ENCODE peak calls at places on chromosomes 16 and 17, in four cellular contexts. One of them, this sample, is unnamed.

GRCh38 chr17:36722121-36722902 is 120.9 kb downstream of the MRM1 start:
- DNase-seq in epithelial cell of esophagus: no peak
- DNase-seq in lung microvascular endothelial cell: peak
- DNase-seq in HFF-Myc: no peak
- DNase-seq in this sample: peak

GRCh38 chr17:7842380-7842949 is 8.4 kb downstream of the KDM6B start:
- DNase-seq in lung microvascular endothelial cell: peak
- DNase-seq in epithelial cell of esophagus: peak
- DNase-seq in HFF-Myc: no peak
- DNase-seq in this sample: peak

GRCh38 chr16:21950782-21951521 is 2.2 kb upstream of the UQCRC2 start:
- DNase-seq in lung microvascular endothelial cell: peak
- DNase-seq in HFF-Myc: no peak
- DNase-seq in epithelial cell of esophagus: peak
- DNase-seq in this sample: peak

GRCh38 chr16:68064791-68065365 is 20.3 kb upstream of the NFATC3 start:
- DNase-seq in HFF-Myc: no peak
- DNase-seq in epithelial cell of esophagus: peak
- DNase-seq in lung microvascular endothelial cell: peak
- DNase-seq in this sample: peak

GRCh38 chr17:46771601-46772012 is 46.9 kb downstream of the WNT3 start:
- DNase-seq in epithelial cell of esophagus: no peak
- DNase-seq in HFF-Myc: no peak
- DNase-seq in lung microvascular endothelial cell: peak
- DNase-seq in this sample: peak

GRCh38 chr16:16048904-16049582 is 99.6 kb downstream of the ABCC1 start:
- DNase-seq in epithelial cell of esophagus: no peak
- DNase-seq in HFF-Myc: no peak
- DNase-seq in lung microvascular endothelial cell: no peak
- DNase-seq in this sample: no peak

GRCh38 chr16:56357765-56358322 is 67.5 kb downstream of the AMFR start:
- DNase-seq in epithelial cell of esophagus: no peak
- DNase-seq in lung microvascular endothelial cell: no peak
- DNase-seq in HFF-Myc: no peak
- DNase-seq in this sample: peak

GRCh38 chr16:47581114-47581513 is 120.0 kb downstream of the PHKB start:
- DNase-seq in HFF-Myc: no peak
- DNase-seq in lung microvascular endothelial cell: no peak
- DNase-seq in epithelial cell of esophagus: no peak
- DNase-seq in this sample: no peak

GRCh38 chr17:6641374-6641818 is 536 bp downstream of the TXNDC17 start:
- DNase-seq in epithelial cell of esophagus: peak
- DNase-seq in HFF-Myc: no peak
- DNase-seq in lung microvascular endothelial cell: no peak
- DNase-seq in this sample: peak